ENCODE peak calls at places on chromosomes 7 and 10, in six cellular contexts. One of them, this sample, is unnamed.

GRCh38 chr10:11610855-11611247 is 599 bp downstream of the USP6NL start:
- DNase-seq in HepG2: no peak
- DNase-seq in GM12878: no peak
- DNase-seq in HCT116: no peak
- DNase-seq in H1: no peak
- DNase-seq in K562: no peak
- DNase-seq in this sample: peak

GRCh38 chr10:132062181-132062515 is 3.6 kb upstream of the JAKMIP3 start:
- DNase-seq in HepG2: no peak
- DNase-seq in GM12878: no peak
- DNase-seq in HCT116: no peak
- DNase-seq in H1: no peak
- DNase-seq in K562: no peak
- DNase-seq in this sample: no peak

GRCh38 chr10:68208424-68209042 is 23.4 kb downstream of the ATOH7 start:
- DNase-seq in HepG2: peak
- DNase-seq in GM12878: peak
- DNase-seq in HCT116: peak
- DNase-seq in H1: peak
- DNase-seq in K562: peak
- DNase-seq in this sample: peak

GRCh38 chr7:29285451-29285807 is 90.9 kb downstream of the CHN2 start:
- DNase-seq in HepG2: peak
- DNase-seq in GM12878: peak
- DNase-seq in HCT116: peak
- DNase-seq in H1: no peak
- DNase-seq in K562: no peak
- DNase-seq in this sample: no peak

GRCh38 chr10:125747417-125747816 is 27.9 kb downstream of the EDRF1 start:
- DNase-seq in HepG2: no peak
- DNase-seq in GM12878: no peak
- DNase-seq in HCT116: no peak
- DNase-seq in H1: no peak
- DNase-seq in K562: no peak
- DNase-seq in this sample: no peak

GRCh38 chr10:63681965-63682704 is 160.9 kb downstream of the REEP3 start:
- DNase-seq in HepG2: no peak
- DNase-seq in GM12878: no peak
- DNase-seq in HCT116: no peak
- DNase-seq in H1: no peak
- DNase-seq in K562: no peak
- DNase-seq in this sample: no peak

GRCh38 chr7:17371656-17372524 is 73.4 kb downstream of the AHR start:
- DNase-seq in HepG2: peak
- DNase-seq in GM12878: no peak
- DNase-seq in HCT116: peak
- DNase-seq in H1: no peak
- DNase-seq in K562: no peak
- DNase-seq in this sample: no peak

GRCh38 chr7:49522111-49522510 is 251.3 kb upstream of the VWC2 start:
- DNase-seq in HepG2: no peak
- DNase-seq in GM12878: no peak
- DNase-seq in HCT116: no peak
- DNase-seq in H1: no peak
- DNase-seq in K562: no peak
- DNase-seq in this sample: no peak

GRCh38 chr10:107163904-107164861 is at the start of gene SORCS1:
- DNase-seq in HepG2: no peak
- DNase-seq in GM12878: no peak
- DNase-seq in HCT116: no peak
- DNase-seq in H1: no peak
- DNase-seq in K562: no peak
- DNase-seq in this sample: no peak

GRCh38 chr10:117661316-117661715 is 118.8 kb downstream of the EMX2 start:
- DNase-seq in HepG2: no peak
- DNase-seq in GM12878: no peak
- DNase-seq in HCT116: no peak
- DNase-seq in H1: no peak
- DNase-seq in K562: no peak
- DNase-seq in this sample: no peak

GRCh38 chr10:33032354-33033254 is 74.6 kb upstream of the ITGB1 start:
- DNase-seq in HepG2: peak
- DNase-seq in GM12878: no peak
- DNase-seq in HCT116: peak
- DNase-seq in H1: no peak
- DNase-seq in K562: no peak
- DNase-seq in this sample: no peak

GRCh38 chr7:148620749-148621372 is 30.3 kb downstream of the C7orf33 start:
- DNase-seq in HepG2: peak
- DNase-seq in GM12878: no peak
- DNase-seq in HCT116: peak
- DNase-seq in H1: no peak
- DNase-seq in K562: no peak
- DNase-seq in this sample: no peak

GRCh38 chr7:72386152-72386551 is 26.0 kb downstream of the CALN1 start:
- DNase-seq in HepG2: no peak
- DNase-seq in GM12878: no peak
- DNase-seq in HCT116: no peak
- DNase-seq in H1: no peak
- DNase-seq in K562: no peak
- DNase-seq in this sample: no peak

GRCh38 chr10:117804470-117805011 is 242.2 kb downstream of the RAB11FIP2 start:
- DNase-seq in HepG2: no peak
- DNase-seq in GM12878: peak
- DNase-seq in HCT116: no peak
- DNase-seq in H1: no peak
- DNase-seq in K562: no peak
- DNase-seq in this sample: no peak

GRCh38 chr10:99834410-99834809 is 52.0 kb downstream of the ABCC2 start:
- DNase-seq in HepG2: peak
- DNase-seq in GM12878: no peak
- DNase-seq in HCT116: peak
- DNase-seq in H1: no peak
- DNase-seq in K562: no peak
- DNase-seq in this sample: no peak

DNA sequence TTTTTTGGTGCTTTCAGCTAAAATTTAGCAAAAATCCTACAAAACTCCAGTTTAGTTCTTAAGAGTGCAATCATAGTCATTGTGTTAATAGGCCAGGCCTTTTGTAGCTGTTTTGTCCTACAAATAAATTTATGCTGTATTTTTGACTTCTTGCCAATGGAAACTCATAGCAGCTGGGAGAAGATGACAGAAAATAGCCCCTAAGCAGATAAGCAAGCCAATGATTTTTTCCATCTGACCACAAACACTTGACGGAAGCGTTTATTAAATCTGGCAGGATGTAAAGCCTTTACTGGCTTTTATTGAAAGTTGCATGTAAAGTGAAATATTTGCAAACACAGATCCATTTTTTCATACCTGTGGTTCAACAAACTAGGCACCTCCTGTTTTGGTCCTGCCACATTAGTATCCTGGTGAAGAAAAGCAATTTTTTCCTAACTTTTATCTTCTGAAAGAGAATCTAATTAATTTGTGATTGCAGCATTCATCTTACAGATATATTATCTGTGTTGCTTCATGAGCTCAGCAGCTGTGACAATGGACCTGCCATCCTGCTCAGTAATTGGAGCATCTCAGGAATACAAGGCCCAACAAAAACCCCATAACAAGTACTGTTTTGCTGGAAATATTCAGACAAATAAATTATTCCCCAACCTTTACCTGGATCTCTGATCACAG is 1063.8 kb upstream of the GHITM start:
- DNase-seq in HepG2: no peak
- DNase-seq in GM12878: no peak
- DNase-seq in HCT116: no peak
- DNase-seq in H1: no peak
- DNase-seq in K562: no peak
- DNase-seq in this sample: no peak
- TF ChIP-seq ZNF274 in HepG2: no peak
- TF ChIP-seq ZNF274 in GM12878: no peak
- TF ChIP-seq ZNF274 in HCT116: no peak
- TF ChIP-seq ZNF274 in H1: no peak
- TF ChIP-seq ZNF274 in K562: no peak
- TF ChIP-seq ZNF274 in this sample: no peak

GRCh38 chr7:40903872-40904271 is 769.1 kb downstream of the SUGCT start:
- DNase-seq in HepG2: no peak
- DNase-seq in GM12878: no peak
- DNase-seq in HCT116: no peak
- DNase-seq in H1: no peak
- DNase-seq in K562: no peak
- DNase-seq in this sample: no peak

GRCh38 chr7:40899151-40899550 is 764.3 kb downstream of the SUGCT start:
- DNase-seq in HepG2: no peak
- DNase-seq in GM12878: no peak
- DNase-seq in HCT116: no peak
- DNase-seq in H1: no peak
- DNase-seq in K562: no peak
- DNase-seq in this sample: no peak

GRCh38 chr7:40899651-40900507 is 765.1 kb downstream of the SUGCT start:
- DNase-seq in HepG2: no peak
- DNase-seq in GM12878: no peak
- DNase-seq in HCT116: no peak
- DNase-seq in H1: no peak
- DNase-seq in K562: no peak
- DNase-seq in this sample: no peak
- TF ChIP-seq ZNF274 in HepG2: no peak
- TF ChIP-seq ZNF274 in GM12878: no peak
- TF ChIP-seq ZNF274 in HCT116: no peak
- TF ChIP-seq ZNF274 in H1: no peak
- TF ChIP-seq ZNF274 in K562: no peak
- TF ChIP-seq ZNF274 in this sample: no peak

GRCh38 chr7:158416283-158416933 is 171.2 kb downstream of the PTPRN2 start:
- DNase-seq in HepG2: no peak
- DNase-seq in GM12878: no peak
- DNase-seq in HCT116: no peak
- DNase-seq in H1: no peak
- DNase-seq in K562: no peak
- DNase-seq in this sample: no peak

GRCh38 chr7:158411232-158411950 is 176.2 kb downstream of the PTPRN2 start:
- DNase-seq in HepG2: no peak
- DNase-seq in GM12878: no peak
- DNase-seq in HCT116: no peak
- DNase-seq in H1: no peak
- DNase-seq in K562: no peak
- DNase-seq in this sample: no peak

GRCh38 chr7:158415316-158415715 is 172.3 kb downstream of the PTPRN2 start:
- DNase-seq in HepG2: no peak
- DNase-seq in GM12878: no peak
- DNase-seq in HCT116: no peak
- DNase-seq in H1: no peak
- DNase-seq in K562: no peak
- DNase-seq in this sample: no peak

GRCh38 chr7:158410720-158411119 is 176.9 kb downstream of the PTPRN2 start:
- DNase-seq in HepG2: no peak
- DNase-seq in GM12878: no peak
- DNase-seq in HCT116: no peak
- DNase-seq in H1: no peak
- DNase-seq in K562: no peak
- DNase-seq in this sample: no peak

DNA sequence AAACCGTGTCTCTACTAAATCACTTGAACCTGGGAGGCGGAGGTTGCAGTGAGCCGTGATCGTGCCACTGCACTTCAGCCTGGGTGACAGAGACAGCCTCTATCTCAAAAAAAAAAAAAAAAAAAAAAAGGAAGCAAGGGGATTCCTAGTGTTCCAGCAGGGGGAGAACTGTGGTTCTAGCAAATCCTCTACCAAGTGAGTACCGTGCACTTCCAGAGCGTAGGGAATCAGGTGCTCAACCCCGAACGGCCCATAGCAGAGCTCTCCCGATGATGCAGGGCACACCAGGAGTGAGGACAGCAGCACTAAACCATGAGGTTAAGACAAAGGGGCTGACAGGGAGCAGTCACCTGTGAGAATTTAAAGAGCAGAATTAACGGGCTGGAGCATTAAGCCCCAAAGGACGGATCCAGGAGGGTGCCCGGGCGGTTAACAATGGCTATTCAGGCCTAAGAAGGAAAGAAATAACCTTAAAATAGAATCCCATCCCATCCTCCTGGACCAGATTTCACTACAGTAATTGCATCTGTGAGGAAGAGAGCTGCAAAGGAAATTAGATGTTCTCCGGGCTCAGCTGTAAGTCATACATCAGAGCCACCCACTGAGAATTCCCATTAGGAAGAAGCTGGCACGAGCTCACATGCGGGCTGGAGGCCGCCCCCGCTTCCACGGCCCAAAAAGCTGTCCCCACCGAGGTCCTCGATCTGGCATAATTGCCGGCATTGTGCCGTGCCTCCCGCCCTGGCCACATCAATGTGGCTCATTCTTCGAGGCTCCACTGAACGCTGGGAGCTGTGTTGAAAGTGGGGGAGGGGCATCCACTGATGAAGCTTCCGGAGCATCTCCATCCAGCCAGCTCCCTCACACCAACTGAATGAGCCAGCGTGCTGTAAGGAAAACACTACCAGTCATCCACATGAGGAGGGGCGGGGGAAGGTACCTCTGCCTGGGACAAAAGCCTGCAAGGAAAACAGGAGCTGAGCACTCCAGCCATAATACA is 173.4 kb downstream of the PTPRN2 start:
- DNase-seq in HepG2: no peak
- DNase-seq in GM12878: no peak
- DNase-seq in HCT116: no peak
- DNase-seq in H1: no peak
- DNase-seq in K562: no peak
- DNase-seq in this sample: no peak
- TF ChIP-seq ZNF274 in HepG2: no peak
- TF ChIP-seq ZNF274 in GM12878: no peak
- TF ChIP-seq ZNF274 in HCT116: no peak
- TF ChIP-seq ZNF274 in H1: no peak
- TF ChIP-seq ZNF274 in K562: no peak
- TF ChIP-seq ZNF274 in this sample: no peak

DNA sequence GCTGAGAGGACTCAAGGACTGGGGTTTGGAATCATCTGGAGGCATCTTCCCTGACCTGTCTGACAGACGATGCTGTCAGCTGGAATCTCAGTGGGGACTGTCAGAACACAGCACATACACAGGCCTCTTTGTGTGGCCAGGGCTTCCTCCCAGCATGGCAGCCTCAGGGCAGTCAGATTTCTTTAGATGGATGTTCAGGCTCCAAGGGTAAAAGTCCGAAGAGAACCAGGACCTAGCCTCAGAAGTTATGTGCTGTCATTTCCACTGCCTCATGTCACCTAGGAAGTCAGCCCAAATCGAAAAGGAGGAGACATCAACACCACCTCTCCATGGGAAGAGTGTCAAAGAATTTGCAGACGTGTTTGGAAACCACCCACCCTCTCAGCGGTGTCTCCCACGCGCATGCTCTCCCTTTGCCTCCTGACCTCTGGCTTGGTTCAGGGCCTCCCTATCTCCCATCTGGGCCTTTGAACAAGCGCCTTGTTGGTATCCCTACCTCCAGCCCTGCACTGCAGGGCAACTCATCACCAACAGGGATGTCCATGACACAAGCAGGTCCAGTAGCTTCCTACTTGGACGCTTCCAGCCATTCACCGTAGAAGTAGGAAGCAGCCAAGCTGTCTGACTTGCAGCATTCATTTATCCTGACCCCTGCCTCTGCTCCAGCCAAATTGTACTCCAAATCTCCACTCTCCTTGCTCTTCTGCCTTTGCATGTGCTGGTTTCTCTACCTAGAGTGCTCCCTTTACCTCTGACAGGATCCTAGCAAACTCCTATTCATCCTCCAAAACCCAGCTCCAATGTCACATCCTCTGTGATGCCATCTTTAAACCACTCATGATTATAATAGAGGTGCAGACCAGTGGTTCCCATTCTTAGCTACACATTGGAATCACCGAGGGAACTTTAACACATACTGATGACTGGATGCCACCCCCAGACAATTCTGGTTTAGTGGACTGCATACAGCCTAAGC is 121.6 kb downstream of the OAT start:
- DNase-seq in HepG2: no peak
- DNase-seq in GM12878: no peak
- DNase-seq in HCT116: no peak
- DNase-seq in H1: no peak
- DNase-seq in K562: no peak
- DNase-seq in this sample: no peak
- TF ChIP-seq ZNF274 in HepG2: no peak
- TF ChIP-seq ZNF274 in GM12878: no peak
- TF ChIP-seq ZNF274 in HCT116: no peak
- TF ChIP-seq ZNF274 in H1: no peak
- TF ChIP-seq ZNF274 in K562: no peak
- TF ChIP-seq ZNF274 in this sample: no peak